ENCODE peak calls at places on chromosomes 5 and 9, in six cellular contexts. S is GM23338, O is SK-N-SH, I is MM.1S, U is GM23248, C is neural progenitor cell. P is an unnamed sample.

GRCh38 chr5:142597546-142598337 is 88.1 kb downstream of the FGF1 start:
- DNase-seq in O (no peak), C (peak; percentile 35), I (no peak), U (peak; percentile 95), S (peak; percentile 42), P (peak; percentile 95)

GRCh38 chr5:10303201-10303600 is 4.5 kb downstream of the CMBL start:
- DNase-seq in S (no peak), C (no peak), U (no peak), I (no peak), O (no peak), P (no peak)

GRCh38 chr9:11328326-11328725 is 715.5 kb upstream of the PTPRD start:
- DNase-seq in U (no peak), S (no peak), O (no peak), I (no peak), C (no peak), P (no peak)

GRCh38 chr5:55582256-55582655 is 47.5 kb upstream of the PLPP1 start:
- DNase-seq in S (no peak), C (no peak), O (no peak), I (no peak), U (no peak), P (no peak)

GRCh38 chr9:134206317-134207300 is 42.2 kb upstream of the RNU6ATAC start:
- DNase-seq in S (no peak), C (no peak), O (peak; percentile 24), I (no peak), U (no peak), P (no peak)

GRCh38 chr5:96720408-96720807 is 58.2 kb downstream of the CAST start:
- DNase-seq in O (no peak), S (peak; percentile 37), U (peak; percentile 21), C (no peak), I (no peak), P (peak; percentile 7)

GRCh38 chr5:178535299-178536175 is 54.7 kb downstream of the COL23A1 start:
- DNase-seq in S (no peak), C (no peak), O (no peak), I (no peak), U (peak; percentile 53), P (no peak)

GRCh38 chr5:69517763-69518212 is 25.2 kb downstream of the OCLN start:
- DNase-seq in O (no peak), I (no peak), S (no peak), U (no peak), C (no peak), P (peak; percentile 79)

GRCh38 chr9:123418506-123418905 is 62.5 kb downstream of the CRB2 start:
- DNase-seq in C (no peak), I (no peak), U (no peak), O (no peak), S (no peak), P (no peak)

GRCh38 chr5:177439518-177440053 is 7.0 kb upstream of the PRR7 start:
- DNase-seq in I (no peak), C (no peak), S (no peak), O (no peak), U (no peak), P (no peak)

GRCh38 chr5:152104211-152104610 is 179.6 kb upstream of the GLRA1 start:
- DNase-seq in U (no peak), I (no peak), O (no peak), S (no peak), C (peak; percentile 71), P (no peak)

GRCh38 chr5:74336286-74336685 is 304.2 kb downstream of the ENC1 start:
- DNase-seq in C (peak; percentile 37), O (no peak), U (peak; percentile 8), S (peak; percentile 57), I (no peak), P (no peak)

GRCh38 chr9:21668504-21668903 is 133.9 kb upstream of the MTAP start:
- DNase-seq in U (no peak), S (no peak), O (no peak), I (no peak), C (no peak), P (no peak)

GRCh38 chr5:31976161-31976560 is 198.0 kb downstream of the GOLPH3 start:
- DNase-seq in S (no peak), U (no peak), I (no peak), C (peak; percentile 56), O (no peak), P (no peak)

GRCh38 chr5:1277331-1277730 is 17.5 kb downstream of the TERT start:
- DNase-seq in O (no peak), I (no peak), U (no peak), C (no peak), S (no peak), P (no peak)

GRCh38 chr9:127862075-127863011 is 7.9 kb upstream of the ENG start:
- DNase-seq in O (no peak), S (no peak), C (no peak), U (no peak), I (no peak), P (no peak)

GRCh38 chr5:10222326-10222725 is 27.4 kb downstream of the ATPSCKMT start:
- DNase-seq in I (no peak), O (no peak), S (no peak), C (no peak), U (no peak), P (no peak)

GRCh38 chr5:142571351-142571750 is 114.5 kb downstream of the FGF1 start:
- DNase-seq in O (no peak), I (no peak), C (no peak), S (no peak), U (no peak), P (no peak)

GRCh38 chr5:172144291-172144815 is 43.7 kb downstream of the STK10 start:
- DNase-seq in S (no peak), I (no peak), U (peak; percentile 33), O (peak; percentile 68), C (no peak), P (no peak)

GRCh38 chr9:129370770-129371169 is 192.7 kb upstream of the IER5L start:
- DNase-seq in S (no peak), U (no peak), O (no peak), C (no peak), I (no peak), P (no peak)

GRCh38 chr5:132510076-132510475 is 19.5 kb upstream of the IRF1 start:
- DNase-seq in C (no peak), I (no peak), S (no peak), O (no peak), U (peak; percentile 70), P (peak; percentile 62)

GRCh38 chr5:9714187-9714586 is 84.0 kb upstream of the TAS2R1 start:
- DNase-seq in C (no peak), S (no peak), O (peak; percentile 78), U (peak; percentile 66), I (no peak), P (no peak)

GRCh38 chr9:99491408-99492259 is 269.6 kb downstream of the SEC61B start:
- DNase-seq in U (peak; percentile 47), O (no peak), I (peak; percentile 7), C (no peak), S (no peak), P (no peak)

GRCh38 chr5:175471628-175472027 is 6.7 kb upstream of the SFXN1 start:
- DNase-seq in U (no peak), S (no peak), I (peak; percentile 30), O (no peak), C (no peak), P (no peak)

GRCh38 chr5:114729986-114730385 is 368.1 kb downstream of the KCNN2 start:
- DNase-seq in O (no peak), S (no peak), C (no peak), U (no peak), I (no peak), P (no peak)
- H3F3A ChIP-seq in O (no peaks in the 10 kb centered on the region), S (no peaks in the 10 kb centered on the region), C (no peaks in the 10 kb centered on the region), U (no peaks in the 10 kb centered on the region), I (no peaks in the 10 kb centered on the region), P (no peaks in the 10 kb centered on the region)

GRCh38 chr9:38004809-38005560 is 64.0 kb downstream of the SHB start:
- DNase-seq in O (no peak), U (no peak), I (no peak), S (no peak), C (no peak), P (no peak)

GRCh38 chr9:38009035-38009501 is 60.0 kb downstream of the SHB start:
- DNase-seq in C (no peak), I (no peak), O (no peak), S (no peak), U (peak; percentile 12), P (no peak)

GRCh38 chr9:38008168-38009034 is 60.6 kb downstream of the SHB start:
- DNase-seq in S (no peak), C (no peak), O (no peak), I (no peak), U (peak; percentile 98), P (peak; percentile 94)

GRCh38 chr9:38006163-38006562 is 62.9 kb downstream of the SHB start:
- DNase-seq in O (no peak), C (no peak), S (no peak), I (no peak), U (no peak), P (peak; percentile 76)

GRCh38 chr9:38006981-38007380 is 62.0 kb downstream of the SHB start:
- DNase-seq in C (no peak), O (no peak), U (no peak), S (no peak), I (no peak), P (no peak)
- H3K79me2 ChIP-seq in C (no peaks in the 10 kb centered on the region), O (peaks cover 99% of the 10 kb centered on the region), U (peaks cover 74% of the 10 kb centered on the region), S (peaks cover 4% of the 10 kb centered on the region), I (no peaks in the 10 kb centered on the region), P (peaks cover 97% of the 10 kb centered on the region)

GRCh38 chr9:89732952-89733349 is 128.1 kb downstream of the GADD45G start:
- DNase-seq in S (no peak), I (no peak), O (no peak), U (no peak), C (no peak), P (no peak)

GRCh38 chr9:89731262-89731980 is 126.6 kb downstream of the GADD45G start:
- DNase-seq in S (no peak), C (no peak), O (no peak), U (no peak), I (no peak), P (no peak)

GRCh38 chr9:89730715-89731114 is 125.9 kb downstream of the GADD45G start:
- DNase-seq in O (no peak), U (no peak), C (no peak), I (no peak), S (peak; percentile 20), P (no peak)

GRCh38 chr9:89734561-89734960 is 129.7 kb downstream of the GADD45G start:
- DNase-seq in C (no peak), I (no peak), U (no peak), O (no peak), S (no peak), P (no peak)

DNA sequence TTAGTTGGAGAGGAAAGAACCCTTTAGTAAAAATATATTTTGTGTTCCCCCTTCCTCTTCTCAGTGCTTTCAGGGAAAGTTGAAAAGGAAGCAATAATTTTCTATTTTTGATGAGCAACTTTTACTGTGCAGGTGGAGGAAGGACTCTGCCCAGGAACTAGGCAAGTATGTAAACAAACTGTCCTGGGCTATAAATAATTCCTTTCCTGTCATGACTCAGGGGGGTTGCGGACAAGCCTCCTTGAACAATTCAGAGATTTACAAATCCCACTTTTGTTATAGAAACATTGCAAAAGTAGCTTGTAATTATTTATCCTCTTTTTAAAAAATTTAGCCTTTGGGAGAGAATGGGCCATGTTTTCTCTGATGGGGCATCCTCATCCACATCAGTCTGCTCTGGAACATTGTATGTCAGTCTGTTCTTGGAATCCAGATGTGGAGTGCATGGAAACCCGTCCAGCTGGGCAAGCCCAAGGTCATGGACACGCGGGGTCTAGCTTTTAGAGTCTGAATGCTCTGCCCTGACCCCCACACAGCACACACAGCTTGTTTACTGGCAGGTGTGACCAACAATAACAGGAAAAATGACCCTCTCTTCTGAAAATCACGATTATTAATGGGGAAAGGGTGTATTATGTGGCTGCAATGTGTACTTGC is 127.6 kb downstream of the GADD45G start:
- DNase-seq in I (no peak), S (no peak), U (no peak), C (no peak), O (no peak), P (peak; percentile 25)
- TF ChIP-seq EZH2phosphoT487 in I (no peak), S (no peak), U (no peak), C (no peak), O (no peak), P (no peak)

GRCh38 chr5:139312075-139312474 is 18.5 kb downstream of the MATR3 start:
- DNase-seq in U (no peak), C (peak; percentile 75), I (no peak), S (peak; percentile 68), O (no peak), P (no peak)
- H3F3A ChIP-seq in U (peaks cover 20% of the 10 kb centered on the region), C (peaks cover 80% of the 10 kb centered on the region), I (no peaks in the 10 kb centered on the region), S (peaks cover 6% of the 10 kb centered on the region), O (peaks cover 27% of the 10 kb centered on the region), P (peaks cover 4% of the 10 kb centered on the region)

P was measured in PC-3.